ENCODE peak calls at places on chromosomes 4 and X, in five cellular contexts. J, H, Y, S and O are unnamed samples.

GRCh38 chr4:158783775-158784174 is 14.9 kb downstream of the FNIP2 start:
- DNase-seq in J (no peak), H (no peak), Y (no peak), S (no peak), O (no peak)

GRCh38 chrX:143894938-143895337 is 11.1 kb downstream of the UBE2NL start:
- DNase-seq in J (no peak), H (no peak), Y (no peak), S (no peak), O (no peak)

GRCh38 chrX:119887721-119888425 is 7.8 kb upstream of the AKAP14 start:
- DNase-seq in J (peak), H (peak), Y (peak), S (peak), O (peak)

GRCh38 chr4:89836031-89836777 is 757 bp downstream of the SNCA start:
- DNase-seq in J (peak), H (no peak), Y (no peak), S (no peak), O (peak)

GRCh38 chrX:85115252-85115651 is 111.6 kb downstream of the APOOL start:
- DNase-seq in J (no peak), H (no peak), Y (no peak), S (no peak), O (no peak)

GRCh38 chrX:150094996-150095395 is 156.7 kb upstream of the EOLA2 start:
- DNase-seq in J (no peak), H (no peak), Y (no peak), S (no peak), O (no peak)

GRCh38 chrX:69932323-69932722 is 117.4 kb downstream of the AWAT2 start:
- DNase-seq in J (no peak), H (no peak), Y (no peak), S (no peak), O (no peak)

GRCh38 chr4:170089743-170090666 is at the start of gene AADAT:
- DNase-seq in J (peak), H (no peak), Y (peak), S (peak), O (peak)

GRCh38 chr4:1285790-1286553 is 3.7 kb upstream of the MAEA start:
- DNase-seq in J (no peak), H (peak), Y (no peak), S (peak), O (peak)

GRCh38 chr4:132334081-132334480 is 815.0 kb upstream of the PCDH10 start:
- DNase-seq in J (no peak), H (no peak), Y (no peak), S (no peak), O (no peak)

GRCh38 chr4:177405508-177405907 is 36.7 kb downstream of the AGA start:
- DNase-seq in J (no peak), H (no peak), Y (no peak), S (no peak), O (no peak)

GRCh38 chrX:56975611-56976010 is 19.7 kb downstream of the SPIN3 start:
- DNase-seq in J (no peak), H (peak), Y (no peak), S (no peak), O (no peak)

GRCh38 chrX:39396358-39396995 is 595.2 kb downstream of the MID1IP1 start:
- DNase-seq in J (no peak), H (no peak), Y (no peak), S (no peak), O (no peak)

GRCh38 chrX:118764122-118764521 is 36.7 kb downstream of the IL13RA1 start:
- DNase-seq in J (no peak), H (no peak), Y (no peak), S (no peak), O (no peak)

GRCh38 chrX:133634416-133634815 is 219.1 kb upstream of the GPC4 start:
- DNase-seq in J (no peak), H (no peak), Y (no peak), S (no peak), O (no peak)

GRCh38 chr4:76717431-76717830 is 180.5 kb downstream of the SOWAHB start:
- DNase-seq in J (no peak), H (no peak), Y (no peak), S (no peak), O (no peak)

GRCh38 chr4:76718021-76718420 is 179.9 kb downstream of the SOWAHB start:
- DNase-seq in J (no peak), H (no peak), Y (no peak), S (no peak), O (no peak)

GRCh38 chr4:76716658-76717057 is 181.3 kb downstream of the SOWAHB start:
- DNase-seq in J (no peak), H (no peak), Y (no peak), S (no peak), O (no peak)

GRCh38 chr4:76716020-76716419 is 181.9 kb downstream of the SOWAHB start:
- DNase-seq in J (no peak), H (no peak), Y (no peak), S (no peak), O (no peak)

DNA sequence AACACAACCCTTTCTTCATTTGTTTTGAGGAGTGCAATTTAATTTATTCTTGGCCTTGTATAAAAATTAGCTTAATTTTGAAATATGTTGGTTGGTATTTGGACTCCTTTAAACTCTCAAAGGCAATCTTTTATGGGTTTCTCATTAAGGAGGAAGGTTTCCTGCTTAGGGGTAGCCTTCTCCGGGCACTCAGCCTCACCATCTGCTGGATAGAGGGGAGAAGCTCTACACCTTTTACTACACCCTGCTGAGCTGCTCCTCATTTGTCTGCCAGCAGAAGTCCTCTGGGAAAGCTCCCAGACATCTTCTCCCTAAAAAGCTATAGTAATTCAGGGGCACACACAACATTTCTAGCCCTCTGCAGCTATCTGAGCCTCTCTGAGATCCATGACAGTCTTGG is 179.1 kb downstream of the SOWAHB start:
- DNase-seq in J (no peak), H (no peak), Y (no peak), S (no peak), O (no peak)
- TF ChIP-seq CTCF in J (no peak), H (no peak), Y (no peak), S (no peak), O (no peak)

DNA sequence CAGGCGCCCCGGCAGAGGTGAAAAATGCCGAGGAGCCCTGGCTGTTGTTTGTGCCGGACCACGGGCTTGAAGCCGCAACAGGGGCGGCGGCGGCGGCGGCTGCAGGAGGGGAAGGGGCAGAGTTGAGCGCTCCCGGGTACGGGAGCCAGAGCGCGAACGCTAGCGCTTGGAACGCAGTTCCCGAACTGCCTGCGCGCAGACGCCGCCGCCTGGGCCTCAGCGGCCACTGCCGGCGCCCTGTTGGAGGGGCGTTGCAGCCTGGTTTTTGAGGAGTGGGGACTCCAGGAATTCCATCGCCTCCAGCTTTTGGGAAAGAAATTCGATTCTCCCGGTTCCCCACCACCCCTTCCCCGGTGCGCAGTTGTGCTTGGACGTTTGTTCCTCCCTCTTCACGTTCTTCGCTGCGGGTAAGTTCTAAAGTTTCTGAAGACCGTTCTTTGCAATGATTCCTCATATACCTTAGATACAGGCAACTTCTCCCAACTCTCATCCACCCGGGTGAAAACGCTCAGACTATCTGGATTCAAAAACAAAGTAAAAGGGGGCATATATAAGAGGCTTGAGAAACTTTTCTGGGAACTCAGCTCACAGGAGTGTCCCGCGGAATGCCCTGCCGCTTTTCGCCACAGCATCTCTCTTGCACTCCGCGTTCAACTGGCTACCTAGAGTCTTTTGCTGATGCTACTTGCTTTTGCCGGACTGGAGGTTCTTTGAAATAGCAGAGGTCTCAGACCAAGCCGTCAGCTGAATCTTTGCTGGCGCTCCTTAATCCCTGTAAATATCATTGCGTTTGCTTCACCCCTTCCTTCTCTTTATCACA is 1.0 kb downstream of the FAT4 start:
- DNase-seq in J (peak), H (no peak), Y (peak), S (peak), O (peak)
- TF ChIP-seq CTCF in J (peak), H (no peak), Y (peak), S (peak), O (no peak)

GRCh38 chr4:128800305-128800704 is 9.2 kb upstream of the JADE1 start:
- DNase-seq in J (no peak), H (no peak), Y (no peak), S (no peak), O (no peak)
- TF ChIP-seq CTCF in J (no peak), H (no peak), Y (no peak), S (no peak), O (no peak)

GRCh38 chr4:145058256-145058655 is 39.7 kb downstream of the ANAPC10 start:
- DNase-seq in J (no peak), H (no peak), Y (no peak), S (no peak), O (no peak)

GRCh38 chr4:145055533-145056257 is 42.3 kb downstream of the ANAPC10 start:
- DNase-seq in J (no peak), H (no peak), Y (no peak), S (no peak), O (no peak)

GRCh38 chr4:145056325-145057130 is 41.5 kb downstream of the ANAPC10 start:
- DNase-seq in J (no peak), H (no peak), Y (no peak), S (no peak), O (no peak)

GRCh38 chr4:145066063-145066501 is 31.9 kb downstream of the ANAPC10 start:
- DNase-seq in J (no peak), H (no peak), Y (no peak), S (no peak), O (no peak)

DNA sequence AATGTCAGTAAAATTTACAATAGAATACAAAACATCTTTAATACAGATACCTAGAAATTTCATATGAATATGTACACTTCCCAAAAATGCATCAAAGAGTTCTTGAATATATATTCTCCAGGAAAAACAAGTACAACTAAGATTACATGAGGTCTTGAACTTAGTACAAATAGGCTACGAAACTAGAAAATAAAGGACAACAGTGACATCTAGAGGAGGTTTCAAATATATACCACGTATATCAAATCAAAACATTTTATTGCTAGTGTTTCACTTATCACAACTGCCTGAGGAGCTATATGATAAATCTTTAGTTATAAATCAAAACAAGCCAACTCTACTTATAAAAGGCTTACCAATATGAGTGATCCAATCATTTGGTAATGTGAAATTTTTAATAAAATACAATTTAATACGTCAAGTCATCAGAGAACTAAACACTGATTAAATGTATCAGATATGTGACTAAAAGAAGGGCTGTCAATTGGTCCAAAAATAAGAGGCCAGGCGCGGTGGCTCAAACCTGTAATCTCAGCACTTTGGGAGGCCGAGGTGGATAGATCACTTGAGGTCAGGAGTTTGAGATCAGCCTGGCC is 36.6 kb downstream of the ANAPC10 start:
- DNase-seq in J (peak), H (peak), Y (no peak), S (no peak), O (peak)
- TF ChIP-seq CTCF in J (peak), H (peak), Y (peak), S (peak), O (no peak)